ENCODE peak calls at places on chromosomes 11 and 22, in six cellular contexts. M, V, U, F, T and Y are unnamed samples.

GRCh38 chr11:64094463-64095223 is 58.9 kb downstream of the FLRT1 start:
- DNase-seq in F (peak; percentile 96), U (no peak), M (no peak), V (peak; percentile 94), T (no peak), Y (no peak)

GRCh38 chr11:2267306-2267861 is 3.0 kb downstream of the ASCL2 start:
- DNase-seq in V (no peak), F (no peak), U (peak; percentile 50), T (no peak), M (no peak), Y (no peak)

GRCh38 chr11:2214527-2215229 is 43.1 kb upstream of the TH start:
- DNase-seq in U (no peak), F (no peak), M (no peak), V (no peak), T (no peak), Y (no peak)

GRCh38 chr22:27719535-27720227 is 81.9 kb downstream of the MN1 start:
- DNase-seq in T (no peak), F (no peak), U (no peak), M (no peak), V (no peak), Y (no peak)

GRCh38 chr11:134349109-134349801 is 17.5 kb downstream of the GLB1L2 start:
- DNase-seq in U (no peak), V (no peak), M (no peak), T (no peak), F (no peak), Y (no peak)

GRCh38 chr11:47067401-47067800 is 109.3 kb downstream of the ARFGAP2 start:
- DNase-seq in M (no peak), T (no peak), V (no peak), F (no peak), U (no peak), Y (no peak)

GRCh38 chr22:46085831-46086576 is 64.3 kb upstream of the PPARA start:
- DNase-seq in U (peak; percentile 92), F (peak; percentile 90), M (no peak), V (peak; percentile 74), T (peak; percentile 87), Y (no peak)

GRCh38 chr11:117875397-117876048 is 935 bp downstream of the FXYD6 start:
- DNase-seq in F (no peak), M (no peak), V (no peak), U (no peak), T (no peak), Y (peak; percentile 32)

GRCh38 chr11:119029340-119030028 is 1.2 kb downstream of the SLC37A4 start:
- DNase-seq in U (peak; percentile 71), F (peak; percentile 16), T (peak; percentile 78), V (no peak), M (peak; percentile 44), Y (peak; percentile 85)

GRCh38 chr11:12404461-12404860 is 27.1 kb downstream of the PARVA start:
- DNase-seq in T (no peak), F (no peak), V (no peak), U (no peak), M (no peak), Y (no peak)

GRCh38 chr11:102546923-102547471 is 16.4 kb upstream of the MMP7 start:
- DNase-seq in F (peak; percentile 49), M (no peak), V (no peak), U (no peak), T (no peak), Y (peak; percentile 24)

GRCh38 chr11:71425851-71426250 is 22.3 kb downstream of the DHCR7 start:
- DNase-seq in M (no peak), F (peak; percentile 95), T (no peak), V (no peak), U (no peak), Y (peak; percentile 13)

GRCh38 chr22:39967996-39968968 is 8.1 kb downstream of the TMA7B start:
- DNase-seq in T (no peak), U (no peak), M (no peak), V (no peak), F (no peak), Y (no peak)

GRCh38 chr11:114317738-114318137 is 21.5 kb downstream of the NNMT start:
- DNase-seq in T (no peak), F (peak; percentile 70), U (no peak), V (no peak), M (no peak), Y (no peak)
- TF ChIP-seq CTCF in T (no peak), F (peak; percentile 81), U (no peak), V (peak; percentile 47), M (no peak), Y (no peak)

GRCh38 chr22:37126882-37127281 is 17.4 kb upstream of the TMPRSS6 start:
- DNase-seq in U (no peak), V (peak; percentile 19), M (no peak), F (no peak), T (no peak), Y (peak; percentile 59)
- TF ChIP-seq CTCF in U (peak; percentile 21), V (peak; percentile 28), M (peak; percentile 49), F (peak; percentile 45), T (no peak), Y (peak; percentile 80)

GRCh38 chr22:23750744-23751440 is at the start of gene ZNF70:
- DNase-seq in U (peak; percentile 95), V (peak; percentile 59), F (peak; percentile 85), M (peak; percentile 96), T (peak; percentile 95), Y (peak; percentile 90)
- TF ChIP-seq CTCF in U (no peak), V (peak; percentile 10), F (no peak), M (peak; percentile 34), T (no peak), Y (no peak)

DNA sequence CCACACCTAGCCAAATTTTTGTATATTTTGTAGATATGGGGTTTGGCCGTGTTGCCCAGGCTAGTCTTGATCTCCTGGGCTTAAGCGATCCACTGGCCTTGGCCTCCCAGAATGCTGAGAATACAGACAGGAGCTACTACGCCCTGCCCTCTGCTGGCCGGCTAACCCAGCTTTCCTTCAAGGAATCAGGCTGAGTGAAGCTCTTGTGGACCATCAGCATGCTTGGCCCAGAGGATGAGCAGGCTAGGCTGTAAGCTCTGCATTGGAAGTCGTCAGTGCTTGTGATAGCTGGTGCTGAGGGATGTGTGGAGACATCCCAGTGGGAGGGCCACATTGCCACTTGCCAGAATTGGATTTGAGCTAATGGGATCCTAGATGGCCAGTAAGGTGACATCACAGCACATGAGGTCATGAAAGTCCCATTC is 60.6 kb downstream of the MED15 start:
- DNase-seq in V (no peak), T (no peak), M (no peak), F (peak; percentile 41), U (peak; percentile 49), Y (no peak)
- TF ChIP-seq CTCF in V (peak; percentile 23), T (no peak), M (peak; percentile 12), F (peak; percentile 45), U (no peak), Y (no peak)

GRCh38 chr22:50242406-50242949 is 2.3 kb downstream of the TUBGCP6 start:
- DNase-seq in T (no peak), U (no peak), F (peak; percentile 18), V (no peak), M (no peak), Y (no peak)

GRCh38 chr22:50243704-50244419 is 961 bp downstream of the TUBGCP6 start:
- DNase-seq in V (no peak), F (no peak), T (no peak), M (no peak), U (no peak), Y (no peak)

GRCh38 chr22:50245214-50246072 is 620 bp upstream of the TUBGCP6 start:
- DNase-seq in M (no peak), U (peak; percentile 55), V (no peak), F (no peak), T (no peak), Y (no peak)

GRCh38 chr22:50246242-50247175 is 1.7 kb upstream of the TUBGCP6 start:
- DNase-seq in T (no peak), F (peak; percentile 23), M (no peak), V (peak; percentile 47), U (peak; percentile 56), Y (no peak)

GRCh38 chr22:50244420-50245213 is at the start of gene TUBGCP6:
- DNase-seq in M (peak; percentile 95), T (peak; percentile 97), V (peak; percentile 78), F (peak; percentile 87), U (peak; percentile 97), Y (peak; percentile 96)
- TF ChIP-seq CTCF in M (no peak), T (peak; percentile 54), V (no peak), F (no peak), U (no peak), Y (no peak)

GRCh38 chr22:42662114-42663021 is 13.2 kb upstream of the CYB5R3 start:
- DNase-seq in T (peak; percentile 90), U (peak; percentile 84), F (peak; percentile 76), V (peak; percentile 78), M (peak; percentile 88), Y (peak; percentile 88)
- TF ChIP-seq CTCF in T (peak; percentile 77), U (peak; percentile 61), F (peak; percentile 78), V (peak; percentile 73), M (peak; percentile 83), Y (peak; percentile 87)

GRCh38 chr22:28772633-28773460 is at the start of gene CCDC117:
- DNase-seq in F (peak; percentile 79), T (peak; percentile 94), V (peak; percentile 89), M (peak; percentile 95), U (peak; percentile 96), Y (peak; percentile 97)
- TF ChIP-seq CTCF in F (no peak), T (no peak), V (peak; percentile 26), M (peak; percentile 17), U (peak; percentile 27), Y (peak; percentile 44)

GRCh38 chr11:518463-519202 is 11.6 kb upstream of the RNH1 start:
- DNase-seq in U (peak; percentile 95), M (peak; percentile 95), V (peak; percentile 93), F (peak; percentile 95), T (peak; percentile 95), Y (peak; percentile 86)

GRCh38 chr11:521179-521688 is 14.1 kb downstream of the HRAS start:
- DNase-seq in F (no peak), V (no peak), U (no peak), T (no peak), M (no peak), Y (no peak)

GRCh38 chr11:515131-515530 is 8.1 kb upstream of the RNH1 start:
- DNase-seq in F (no peak), V (no peak), U (no peak), T (no peak), M (no peak), Y (no peak)

GRCh38 chr11:516400-516799 is 9.4 kb upstream of the RNH1 start:
- DNase-seq in M (no peak), U (no peak), V (no peak), T (no peak), F (no peak), Y (no peak)

DNA sequence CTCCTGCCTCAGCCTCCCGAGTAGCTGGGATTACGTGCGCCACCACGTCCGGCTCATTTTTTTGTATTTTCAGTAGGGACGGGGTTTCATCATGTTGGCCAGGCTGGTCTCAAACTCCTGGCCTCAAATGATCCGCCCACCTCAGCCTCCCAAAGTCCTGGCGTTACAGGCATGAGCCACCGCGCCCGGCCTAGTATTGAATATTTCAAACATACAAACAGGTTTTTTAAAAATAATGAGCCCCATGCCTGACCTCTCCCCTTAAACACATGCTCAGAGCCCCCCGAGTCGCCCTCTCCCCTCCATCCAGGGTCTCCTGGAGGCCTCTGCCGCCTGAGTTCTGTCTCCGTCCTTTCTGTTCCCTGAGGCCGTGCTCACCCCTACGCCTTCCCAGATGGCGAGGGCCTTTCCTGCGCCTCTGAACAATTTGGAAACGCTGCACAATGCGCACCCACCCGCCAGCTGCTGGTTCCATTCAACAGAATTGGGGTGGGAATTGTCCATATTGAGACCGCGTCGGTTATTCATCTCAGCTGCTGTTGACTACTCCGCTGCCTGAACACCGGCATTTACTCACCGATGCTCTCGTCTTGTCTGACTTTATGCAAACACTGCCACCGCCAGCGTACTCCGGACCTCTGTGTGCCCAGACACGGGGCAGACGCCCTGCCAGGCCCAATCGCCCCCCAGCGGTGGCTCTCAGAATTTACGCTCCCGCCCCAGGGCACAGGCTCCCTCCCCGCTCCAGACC is 13.6 kb upstream of the RNH1 start:
- DNase-seq in T (no peak), U (peak; percentile 55), M (no peak), F (no peak), V (no peak), Y (peak; percentile 50)
- TF ChIP-seq CTCF in T (no peak), U (no peak), M (no peak), F (no peak), V (no peak), Y (no peak)